ENCODE peak calls at places on chromosomes 4 and X, in eight cellular contexts. Z is stimulated activated CD8-positive, alpha-beta memory T cell treated with anti-CD3 and anti-CD28 coated beads, Interleukin-7, amount 100 ng/mL, for 1 hour; T is activated CD4-positive, alpha-beta T cell treated with anti-CD3 and anti-CD28 coated beads, Interleukin-2, amount 10 ng/mL, durations not matched to agents 7 days and 5 days; K is uterus; U is IMR-90; C is ACHN; L is substantia nigra; X is AG20443. R is an unnamed sample.

GRCh38 chr4:74660866-74661265 is 133.5 kb downstream of the BTC start:
- DNase-seq in T (no peak), C (peak), K (no peak), U (no peak), L (no peak), X (no peak), Z (no peak), R (no peak)

GRCh38 chr4:5705672-5706310 is 2.6 kb downstream of the EVC2 start:
- DNase-seq in K (no peak), Z (no peak), C (no peak), X (no peak), U (no peak), T (no peak), L (no peak), R (peak)

GRCh38 chr4:144288011-144288903 is 147.7 kb upstream of the GYPA start:
- DNase-seq in K (no peak), U (no peak), C (no peak), L (no peak), T (no peak), Z (no peak), X (no peak), R (no peak)

GRCh38 chrX:287670-288069 is 6.5 kb downstream of the PLCXD1 start:
- DNase-seq in L (no peak), T (peak), U (no peak), Z (no peak), K (no peak), C (no peak), X (no peak), R (no peak)

GRCh38 chr4:41853973-41854372 is 81.3 kb upstream of the TMEM33 start:
- DNase-seq in T (no peak), K (no peak), C (peak), X (no peak), Z (no peak), U (no peak), L (no peak), R (no peak)

GRCh38 chrX:51742586-51742985 is 656 bp upstream of the GSPT2 start:
- DNase-seq in T (no peak), L (no peak), Z (no peak), K (no peak), C (no peak), U (no peak), X (no peak), R (no peak)

GRCh38 chrX:150041208-150041607 is 102.9 kb upstream of the EOLA2 start:
- DNase-seq in Z (no peak), C (no peak), T (no peak), X (no peak), K (no peak), L (no peak), U (no peak), R (no peak)

GRCh38 chr4:150641604-150642003 is 59.7 kb downstream of the MAB21L2 start:
- DNase-seq in X (no peak), C (no peak), T (no peak), U (no peak), Z (no peak), K (no peak), L (no peak), R (no peak)

GRCh38 chrX:19799319-19800182 is 87.8 kb downstream of the SH3KBP1 start:
- DNase-seq in L (no peak), C (no peak), U (peak), T (peak), Z (no peak), X (peak), K (no peak), R (no peak)

GRCh38 chr4:143411527-143412480 is 75.1 kb downstream of the GAB1 start:
- DNase-seq in U (peak), K (no peak), T (no peak), X (peak), C (no peak), L (no peak), Z (no peak), R (no peak)

GRCh38 chrX:107672955-107673378 is 44.7 kb downstream of the PRPS1 start:
- DNase-seq in Z (peak), L (no peak), T (peak), U (peak), K (peak), X (peak), C (peak), R (peak)

GRCh38 chr4:5814421-5814820 is 78.5 kb downstream of the CRMP1 start:
- DNase-seq in T (no peak), X (no peak), U (no peak), C (no peak), K (no peak), Z (no peak), L (no peak), R (no peak)

GRCh38 chr4:15682340-15682725 is 706 bp downstream of the FAM200B start:
- DNase-seq in X (no peak), C (no peak), K (no peak), L (no peak), U (no peak), Z (no peak), T (no peak), R (no peak)

GRCh38 chrX:70960728-70961127 is 29.8 kb upstream of the SLC7A3 start:
- DNase-seq in U (no peak), L (no peak), X (no peak), Z (no peak), C (peak), K (no peak), T (no peak), R (no peak)

R was measured in ovary.